ENCODE peak calls at places on chromosomes 6 and 20, in nine cellular contexts. One of them, this sample, is unnamed.

GRCh38 chr6:36204068-36204753 is 7.7 kb downstream of the BRPF3 start:
- DNase-seq in foreskin keratinocyte: no peak
- DNase-seq in left cardiac atrium: no peak
- DNase-seq in amygdala: no peak
- DNase-seq in body of pancreas: no peak
- DNase-seq in HFFc6: no peak
- DNase-seq in M059J: no peak
- DNase-seq in endothelial cell: no peak
- DNase-seq in ELR: no peak
- DNase-seq in this sample: no peak

GRCh38 chr20:38460040-38460623 is 12.5 kb upstream of the RALGAPB start:
- DNase-seq in foreskin keratinocyte: peak; percentile 89
- DNase-seq in left cardiac atrium: no peak
- DNase-seq in amygdala: no peak
- DNase-seq in body of pancreas: peak; percentile 63
- DNase-seq in HFFc6: peak; percentile 60
- DNase-seq in M059J: peak; percentile 97
- DNase-seq in endothelial cell: no peak
- DNase-seq in ELR: peak; percentile 95
- DNase-seq in this sample: peak; percentile 90

GRCh38 chr6:167789358-167789757 is 37.4 kb upstream of the AFDN start:
- DNase-seq in foreskin keratinocyte: no peak
- DNase-seq in left cardiac atrium: no peak
- DNase-seq in amygdala: no peak
- DNase-seq in body of pancreas: no peak
- DNase-seq in HFFc6: no peak
- DNase-seq in M059J: no peak
- DNase-seq in endothelial cell: no peak
- DNase-seq in ELR: no peak
- DNase-seq in this sample: no peak

GRCh38 chr6:27503436-27504030 is 30.6 kb upstream of the ZNF184 start:
- DNase-seq in foreskin keratinocyte: peak; percentile 64
- DNase-seq in left cardiac atrium: peak; percentile 55
- DNase-seq in amygdala: no peak
- DNase-seq in body of pancreas: peak; percentile 61
- DNase-seq in HFFc6: peak; percentile 68
- DNase-seq in M059J: peak; percentile 82
- DNase-seq in endothelial cell: peak; percentile 78
- DNase-seq in ELR: peak; percentile 75
- DNase-seq in this sample: peak; percentile 67

GRCh38 chr6:131636880-131637792 is at the start of gene ENPP3:
- DNase-seq in foreskin keratinocyte: no peak
- DNase-seq in left cardiac atrium: no peak
- DNase-seq in amygdala: no peak
- DNase-seq in body of pancreas: no peak
- DNase-seq in HFFc6: no peak
- DNase-seq in M059J: no peak
- DNase-seq in endothelial cell: no peak
- DNase-seq in ELR: no peak
- DNase-seq in this sample: no peak

GRCh38 chr6:151400473-151400872 is 9.1 kb upstream of the ZBTB2 start:
- DNase-seq in foreskin keratinocyte: peak; percentile 42
- DNase-seq in left cardiac atrium: no peak
- DNase-seq in amygdala: no peak
- DNase-seq in body of pancreas: no peak
- DNase-seq in HFFc6: peak; percentile 54
- DNase-seq in M059J: peak; percentile 81
- DNase-seq in endothelial cell: no peak
- DNase-seq in ELR: peak; percentile 89
- DNase-seq in this sample: peak; percentile 29

GRCh38 chr6:140462495-140463311 is 1088.3 kb upstream of the CITED2 start:
- DNase-seq in foreskin keratinocyte: peak; percentile 96
- DNase-seq in left cardiac atrium: no peak
- DNase-seq in amygdala: no peak
- DNase-seq in body of pancreas: peak; percentile 20
- DNase-seq in HFFc6: peak; percentile 77
- DNase-seq in M059J: peak; percentile 84
- DNase-seq in endothelial cell: no peak
- DNase-seq in ELR: peak; percentile 63
- DNase-seq in this sample: peak; percentile 35

GRCh38 chr20:20413801-20414200 is 45.9 kb downstream of the INSM1 start:
- DNase-seq in foreskin keratinocyte: no peak
- DNase-seq in left cardiac atrium: no peak
- DNase-seq in amygdala: no peak
- DNase-seq in body of pancreas: no peak
- DNase-seq in HFFc6: no peak
- DNase-seq in M059J: peak; percentile 9
- DNase-seq in endothelial cell: no peak
- DNase-seq in ELR: no peak
- DNase-seq in this sample: no peak

GRCh38 chr6:5556011-5556410 is 294.7 kb downstream of the FARS2 start:
- DNase-seq in foreskin keratinocyte: no peak
- DNase-seq in left cardiac atrium: no peak
- DNase-seq in amygdala: no peak
- DNase-seq in body of pancreas: no peak
- DNase-seq in HFFc6: no peak
- DNase-seq in M059J: no peak
- DNase-seq in endothelial cell: no peak
- DNase-seq in ELR: no peak
- DNase-seq in this sample: no peak

GRCh38 chr20:32537657-32538525 is 47.2 kb downstream of the NOL4L start:
- DNase-seq in foreskin keratinocyte: no peak
- DNase-seq in left cardiac atrium: no peak
- DNase-seq in amygdala: no peak
- DNase-seq in body of pancreas: no peak
- DNase-seq in HFFc6: no peak
- DNase-seq in M059J: no peak
- DNase-seq in endothelial cell: no peak
- DNase-seq in ELR: no peak
- DNase-seq in this sample: no peak

GRCh38 chr20:32807706-32808105 is 12.0 kb upstream of the MAPRE1 start:
- DNase-seq in foreskin keratinocyte: no peak
- DNase-seq in left cardiac atrium: no peak
- DNase-seq in amygdala: no peak
- DNase-seq in body of pancreas: no peak
- DNase-seq in HFFc6: no peak
- DNase-seq in M059J: no peak
- DNase-seq in endothelial cell: no peak
- DNase-seq in ELR: no peak
- DNase-seq in this sample: no peak

GRCh38 chr6:3194535-3195376 is 32.7 kb downstream of the TUBB2B start:
- DNase-seq in foreskin keratinocyte: no peak
- DNase-seq in left cardiac atrium: no peak
- DNase-seq in amygdala: peak; percentile 79
- DNase-seq in body of pancreas: no peak
- DNase-seq in HFFc6: no peak
- DNase-seq in M059J: peak; percentile 69
- DNase-seq in endothelial cell: peak; percentile 61
- DNase-seq in ELR: no peak
- DNase-seq in this sample: peak; percentile 85

GRCh38 chr6:163354085-163354484 is 60.4 kb upstream of the QKI start:
- DNase-seq in foreskin keratinocyte: peak; percentile 21
- DNase-seq in left cardiac atrium: peak; percentile 52
- DNase-seq in amygdala: no peak
- DNase-seq in body of pancreas: no peak
- DNase-seq in HFFc6: peak; percentile 4
- DNase-seq in M059J: peak; percentile 23
- DNase-seq in endothelial cell: no peak
- DNase-seq in ELR: peak; percentile 11
- DNase-seq in this sample: no peak

GRCh38 chr20:50121858-50122271 is 8.9 kb upstream of the UBE2V1 start:
- DNase-seq in foreskin keratinocyte: peak; percentile 52
- DNase-seq in left cardiac atrium: no peak
- DNase-seq in amygdala: no peak
- DNase-seq in body of pancreas: no peak
- DNase-seq in HFFc6: peak; percentile 64
- DNase-seq in M059J: peak; percentile 76
- DNase-seq in endothelial cell: no peak
- DNase-seq in ELR: peak; percentile 67
- DNase-seq in this sample: peak; percentile 74

GRCh38 chr6:165581678-165582077 is 81.4 kb downstream of the PDE10A start:
- DNase-seq in foreskin keratinocyte: no peak
- DNase-seq in left cardiac atrium: no peak
- DNase-seq in amygdala: no peak
- DNase-seq in body of pancreas: no peak
- DNase-seq in HFFc6: no peak
- DNase-seq in M059J: no peak
- DNase-seq in endothelial cell: no peak
- DNase-seq in ELR: no peak
- DNase-seq in this sample: no peak

GRCh38 chr6:125995972-125996580 is 9.7 kb downstream of the TRMT11 start:
- DNase-seq in foreskin keratinocyte: peak; percentile 47
- DNase-seq in left cardiac atrium: peak; percentile 32
- DNase-seq in amygdala: peak; percentile 31
- DNase-seq in body of pancreas: peak; percentile 59
- DNase-seq in HFFc6: peak; percentile 42
- DNase-seq in M059J: peak; percentile 75
- DNase-seq in endothelial cell: peak; percentile 69
- DNase-seq in ELR: peak; percentile 77
- DNase-seq in this sample: peak; percentile 61